ENCODE peak calls at places on chromosomes 6 and 20, in six cellular contexts. One of them, this sample, is unnamed. For H3K27me3, the result is how much of the 10 kb centered on the place peaks cover.

GRCh38 chr6:132964868-132965382 is 150.6 kb downstream of the RPS12 start:
- DNase-seq in left ventricle myocardium inferior: no peak
- DNase-seq in colonic mucosa: no peak
- DNase-seq in hepatocyte: no peak
- DNase-seq in effector memory CD4-positive, alpha-beta T cell: no peak
- DNase-seq in CD8-positive, alpha-beta memory T cell: no peak
- DNase-seq in this sample: no peak

GRCh38 chr6:148367418-148368024 is 24.9 kb downstream of the SASH1 start:
- DNase-seq in left ventricle myocardium inferior: peak
- DNase-seq in colonic mucosa: peak
- DNase-seq in hepatocyte: no peak
- DNase-seq in effector memory CD4-positive, alpha-beta T cell: no peak
- DNase-seq in CD8-positive, alpha-beta memory T cell: no peak
- DNase-seq in this sample: no peak

GRCh38 chr6:7243188-7243942 is 69.6 kb downstream of the SSR1 start:
- DNase-seq in left ventricle myocardium inferior: no peak
- DNase-seq in colonic mucosa: peak
- DNase-seq in hepatocyte: peak
- DNase-seq in effector memory CD4-positive, alpha-beta T cell: no peak
- DNase-seq in CD8-positive, alpha-beta memory T cell: peak
- DNase-seq in this sample: peak

GRCh38 chr6:146813554-146813953 is 214.8 kb downstream of the ADGB start:
- DNase-seq in left ventricle myocardium inferior: no peak
- DNase-seq in colonic mucosa: no peak
- DNase-seq in hepatocyte: no peak
- DNase-seq in effector memory CD4-positive, alpha-beta T cell: no peak
- DNase-seq in CD8-positive, alpha-beta memory T cell: no peak
- DNase-seq in this sample: no peak

GRCh38 chr6:31763617-31763940 is 1.1 kb downstream of the SAPCD1 start:
- DNase-seq in left ventricle myocardium inferior: no peak
- DNase-seq in colonic mucosa: no peak
- DNase-seq in hepatocyte: no peak
- DNase-seq in effector memory CD4-positive, alpha-beta T cell: no peak
- DNase-seq in CD8-positive, alpha-beta memory T cell: no peak
- DNase-seq in this sample: peak

GRCh38 chr6:40512340-40512739 is 74.8 kb downstream of the LRFN2 start:
- DNase-seq in left ventricle myocardium inferior: no peak
- DNase-seq in colonic mucosa: no peak
- DNase-seq in hepatocyte: no peak
- DNase-seq in effector memory CD4-positive, alpha-beta T cell: no peak
- DNase-seq in CD8-positive, alpha-beta memory T cell: no peak
- DNase-seq in this sample: no peak

GRCh38 chr6:42118162-42119001 is 24.0 kb downstream of the C6orf132 start:
- DNase-seq in left ventricle myocardium inferior: peak
- DNase-seq in colonic mucosa: peak
- DNase-seq in hepatocyte: peak
- DNase-seq in effector memory CD4-positive, alpha-beta T cell: no peak
- DNase-seq in CD8-positive, alpha-beta memory T cell: no peak
- DNase-seq in this sample: peak

GRCh38 chr6:1103027-1103426 is 208.9 kb upstream of the FOXQ1 start:
- DNase-seq in left ventricle myocardium inferior: no peak
- DNase-seq in colonic mucosa: no peak
- DNase-seq in hepatocyte: no peak
- DNase-seq in effector memory CD4-positive, alpha-beta T cell: no peak
- DNase-seq in CD8-positive, alpha-beta memory T cell: no peak
- DNase-seq in this sample: no peak

GRCh38 chr6:37612475-37612874 is 85.2 kb downstream of the MDGA1 start:
- DNase-seq in left ventricle myocardium inferior: no peak
- DNase-seq in colonic mucosa: no peak
- DNase-seq in hepatocyte: no peak
- DNase-seq in effector memory CD4-positive, alpha-beta T cell: no peak
- DNase-seq in CD8-positive, alpha-beta memory T cell: no peak
- DNase-seq in this sample: no peak

GRCh38 chr20:57473246-57474042 is 51.5 kb downstream of the CTCFL start:
- DNase-seq in left ventricle myocardium inferior: no peak
- DNase-seq in colonic mucosa: no peak
- DNase-seq in hepatocyte: no peak
- DNase-seq in effector memory CD4-positive, alpha-beta T cell: no peak
- DNase-seq in CD8-positive, alpha-beta memory T cell: no peak
- DNase-seq in this sample: no peak

GRCh38 chr6:45192556-45192955 is 135.6 kb upstream of the RUNX2 start:
- DNase-seq in left ventricle myocardium inferior: no peak
- DNase-seq in colonic mucosa: no peak
- DNase-seq in hepatocyte: no peak
- DNase-seq in effector memory CD4-positive, alpha-beta T cell: no peak
- DNase-seq in CD8-positive, alpha-beta memory T cell: no peak
- DNase-seq in this sample: no peak

GRCh38 chr20:63051911-63052310 is 45.1 kb upstream of the BHLHE23 start:
- DNase-seq in left ventricle myocardium inferior: no peak
- DNase-seq in colonic mucosa: no peak
- DNase-seq in hepatocyte: no peak
- DNase-seq in effector memory CD4-positive, alpha-beta T cell: no peak
- DNase-seq in CD8-positive, alpha-beta memory T cell: no peak
- DNase-seq in this sample: no peak

GRCh38 chr6:10453596-10453995 is 38.7 kb upstream of the TFAP2A start:
- DNase-seq in left ventricle myocardium inferior: no peak
- DNase-seq in colonic mucosa: no peak
- DNase-seq in hepatocyte: no peak
- DNase-seq in effector memory CD4-positive, alpha-beta T cell: no peak
- DNase-seq in CD8-positive, alpha-beta memory T cell: no peak
- DNase-seq in this sample: no peak

GRCh38 chr6:34664270-34664971 is 32.1 kb downstream of the ILRUN start:
- DNase-seq in left ventricle myocardium inferior: no peak
- DNase-seq in colonic mucosa: no peak
- DNase-seq in hepatocyte: no peak
- DNase-seq in effector memory CD4-positive, alpha-beta T cell: no peak
- DNase-seq in CD8-positive, alpha-beta memory T cell: no peak
- DNase-seq in this sample: no peak

GRCh38 chr20:49540232-49540620 is 27.7 kb downstream of the PTGIS start:
- DNase-seq in left ventricle myocardium inferior: no peak
- DNase-seq in colonic mucosa: no peak
- DNase-seq in hepatocyte: no peak
- DNase-seq in effector memory CD4-positive, alpha-beta T cell: no peak
- DNase-seq in CD8-positive, alpha-beta memory T cell: no peak
- DNase-seq in this sample: no peak

GRCh38 chr6:161273356-161273751 is 507 bp downstream of the AGPAT4 start:
- DNase-seq in left ventricle myocardium inferior: no peak
- DNase-seq in colonic mucosa: no peak
- DNase-seq in hepatocyte: peak
- DNase-seq in effector memory CD4-positive, alpha-beta T cell: peak
- DNase-seq in CD8-positive, alpha-beta memory T cell: peak
- DNase-seq in this sample: no peak

GRCh38 chr6:137494281-137494966 is at the start of gene OLIG3:
- DNase-seq in left ventricle myocardium inferior: no peak
- DNase-seq in colonic mucosa: no peak
- DNase-seq in hepatocyte: no peak
- DNase-seq in effector memory CD4-positive, alpha-beta T cell: no peak
- DNase-seq in CD8-positive, alpha-beta memory T cell: peak
- DNase-seq in this sample: no peak
- H3K27me3 ChIP-seq in left ventricle myocardium inferior: half or more
- H3K27me3 ChIP-seq in colonic mucosa: half or more
- H3K27me3 ChIP-seq in hepatocyte: half or more
- H3K27me3 ChIP-seq in effector memory CD4-positive, alpha-beta T cell: half or more
- H3K27me3 ChIP-seq in CD8-positive, alpha-beta memory T cell: half or more
- H3K27me3 ChIP-seq in this sample: under half

GRCh38 chr6:29977425-29977727 is 35.0 kb downstream of the HLA-A start:
- DNase-seq in left ventricle myocardium inferior: no peak
- DNase-seq in colonic mucosa: no peak
- DNase-seq in hepatocyte: no peak
- DNase-seq in effector memory CD4-positive, alpha-beta T cell: no peak
- DNase-seq in CD8-positive, alpha-beta memory T cell: no peak
- DNase-seq in this sample: no peak

GRCh38 chr6:29974901-29975560 is 32.7 kb downstream of the HLA-A start:
- DNase-seq in left ventricle myocardium inferior: no peak
- DNase-seq in colonic mucosa: no peak
- DNase-seq in hepatocyte: no peak
- DNase-seq in effector memory CD4-positive, alpha-beta T cell: no peak
- DNase-seq in CD8-positive, alpha-beta memory T cell: no peak
- DNase-seq in this sample: no peak

GRCh38 chr6:29975561-29975907 is 33.2 kb downstream of the HLA-A start:
- DNase-seq in left ventricle myocardium inferior: no peak
- DNase-seq in colonic mucosa: no peak
- DNase-seq in hepatocyte: no peak
- DNase-seq in effector memory CD4-positive, alpha-beta T cell: no peak
- DNase-seq in CD8-positive, alpha-beta memory T cell: no peak
- DNase-seq in this sample: no peak

GRCh38 chr6:29976253-29976587 is 33.9 kb downstream of the HLA-A start:
- DNase-seq in left ventricle myocardium inferior: no peak
- DNase-seq in colonic mucosa: no peak
- DNase-seq in hepatocyte: no peak
- DNase-seq in effector memory CD4-positive, alpha-beta T cell: no peak
- DNase-seq in CD8-positive, alpha-beta memory T cell: no peak
- DNase-seq in this sample: no peak

GRCh38 chr6:29976588-29977424 is 34.5 kb downstream of the HLA-A start:
- DNase-seq in left ventricle myocardium inferior: peak
- DNase-seq in colonic mucosa: peak
- DNase-seq in hepatocyte: peak
- DNase-seq in effector memory CD4-positive, alpha-beta T cell: peak
- DNase-seq in CD8-positive, alpha-beta memory T cell: peak
- DNase-seq in this sample: peak
- H3K27me3 ChIP-seq in left ventricle myocardium inferior: under half
- H3K27me3 ChIP-seq in colonic mucosa: under half
- H3K27me3 ChIP-seq in hepatocyte: under half
- H3K27me3 ChIP-seq in effector memory CD4-positive, alpha-beta T cell: under half
- H3K27me3 ChIP-seq in CD8-positive, alpha-beta memory T cell: under half
- H3K27me3 ChIP-seq in this sample: under half

DNA sequence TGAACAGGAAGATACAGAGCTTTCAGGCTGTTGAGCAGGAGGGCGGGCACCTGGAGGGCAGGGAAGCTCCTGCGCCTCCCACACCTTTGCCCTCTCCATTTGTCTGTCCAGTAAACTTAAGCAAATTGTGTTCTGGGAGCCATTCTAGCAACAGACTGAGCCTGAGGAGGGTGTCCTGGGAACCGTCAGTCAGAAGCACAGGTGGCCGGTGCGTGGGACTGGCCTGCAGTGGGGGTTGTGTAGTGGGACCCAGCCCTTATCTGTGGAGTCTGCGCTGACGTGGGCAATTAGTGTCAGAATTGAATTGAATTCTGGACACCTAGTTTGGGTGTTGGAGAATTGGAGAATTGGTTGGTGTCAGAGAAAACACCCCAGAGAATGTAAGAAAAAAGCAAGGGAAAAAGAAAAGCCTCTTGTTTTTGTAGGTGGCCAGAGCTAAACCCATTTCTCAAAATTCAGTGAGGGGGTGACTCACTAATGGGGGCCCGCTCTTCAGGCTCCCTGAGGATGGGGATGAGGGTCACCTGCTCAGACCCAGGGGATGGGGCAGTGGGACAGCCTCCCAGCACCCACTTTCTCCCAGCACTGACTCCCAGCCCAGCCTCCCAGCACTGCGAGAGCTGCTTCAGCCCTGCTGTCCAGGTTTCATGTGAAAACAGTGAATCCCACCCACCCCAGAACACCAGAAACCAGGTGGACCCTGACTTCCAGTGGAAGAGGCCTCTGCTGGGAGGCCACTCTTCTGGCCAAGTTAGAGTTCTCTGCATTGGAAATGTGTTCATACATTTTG is 362.4 kb downstream of the CDH4 start:
- DNase-seq in left ventricle myocardium inferior: no peak
- DNase-seq in colonic mucosa: no peak
- DNase-seq in hepatocyte: no peak
- DNase-seq in effector memory CD4-positive, alpha-beta T cell: no peak
- DNase-seq in CD8-positive, alpha-beta memory T cell: no peak
- DNase-seq in this sample: no peak
- H3K27me3 ChIP-seq in left ventricle myocardium inferior: half or more
- H3K27me3 ChIP-seq in colonic mucosa: under half
- H3K27me3 ChIP-seq in hepatocyte: under half
- H3K27me3 ChIP-seq in effector memory CD4-positive, alpha-beta T cell: under half
- H3K27me3 ChIP-seq in CD8-positive, alpha-beta memory T cell: under half
- H3K27me3 ChIP-seq in this sample: under half

GRCh38 chr6:167968091-167968490 is 29.4 kb upstream of the KIF25 start:
- DNase-seq in left ventricle myocardium inferior: no peak
- DNase-seq in colonic mucosa: peak
- DNase-seq in hepatocyte: no peak
- DNase-seq in effector memory CD4-positive, alpha-beta T cell: no peak
- DNase-seq in CD8-positive, alpha-beta memory T cell: no peak
- DNase-seq in this sample: peak

GRCh38 chr6:167962717-167963116 is 34.8 kb upstream of the KIF25 start:
- DNase-seq in left ventricle myocardium inferior: no peak
- DNase-seq in colonic mucosa: no peak
- DNase-seq in hepatocyte: no peak
- DNase-seq in effector memory CD4-positive, alpha-beta T cell: no peak
- DNase-seq in CD8-positive, alpha-beta memory T cell: no peak
- DNase-seq in this sample: no peak

GRCh38 chr6:167966540-167966905 is 30.9 kb upstream of the KIF25 start:
- DNase-seq in left ventricle myocardium inferior: no peak
- DNase-seq in colonic mucosa: no peak
- DNase-seq in hepatocyte: no peak
- DNase-seq in effector memory CD4-positive, alpha-beta T cell: no peak
- DNase-seq in CD8-positive, alpha-beta memory T cell: no peak
- DNase-seq in this sample: no peak

GRCh38 chr6:167965602-167966539 is 31.6 kb upstream of the KIF25 start:
- DNase-seq in left ventricle myocardium inferior: no peak
- DNase-seq in colonic mucosa: peak
- DNase-seq in hepatocyte: no peak
- DNase-seq in effector memory CD4-positive, alpha-beta T cell: no peak
- DNase-seq in CD8-positive, alpha-beta memory T cell: no peak
- DNase-seq in this sample: no peak

DNA sequence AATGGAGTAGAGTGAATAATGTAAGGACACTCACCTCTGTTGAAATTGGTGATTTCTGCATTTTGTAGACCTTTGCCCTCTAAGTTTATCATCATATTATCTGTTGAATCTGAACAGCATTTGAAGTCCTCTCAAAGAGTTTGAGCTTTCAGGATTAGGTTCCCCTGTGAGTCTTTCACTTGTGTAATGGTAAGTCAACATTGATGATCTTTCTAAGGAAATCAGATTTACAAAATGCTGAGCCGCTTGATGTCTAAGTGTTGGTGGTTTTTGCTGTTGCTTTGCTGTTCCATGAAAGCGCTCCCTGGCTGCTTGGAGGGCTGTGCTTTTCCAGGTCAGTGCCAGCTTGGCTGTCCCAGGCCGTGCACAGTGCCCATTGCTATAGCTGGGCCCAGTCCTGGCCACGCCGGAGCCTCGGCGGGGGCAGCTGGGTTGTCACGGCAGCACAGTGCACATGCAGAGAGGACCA is 33.8 kb upstream of the KIF25 start:
- DNase-seq in left ventricle myocardium inferior: no peak
- DNase-seq in colonic mucosa: no peak
- DNase-seq in hepatocyte: no peak
- DNase-seq in effector memory CD4-positive, alpha-beta T cell: no peak
- DNase-seq in CD8-positive, alpha-beta memory T cell: no peak
- DNase-seq in this sample: no peak
- H3K27me3 ChIP-seq in left ventricle myocardium inferior: under half
- H3K27me3 ChIP-seq in colonic mucosa: under half
- H3K27me3 ChIP-seq in hepatocyte: under half
- H3K27me3 ChIP-seq in effector memory CD4-positive, alpha-beta T cell: under half
- H3K27me3 ChIP-seq in CD8-positive, alpha-beta memory T cell: under half
- H3K27me3 ChIP-seq in this sample: under half

DNA sequence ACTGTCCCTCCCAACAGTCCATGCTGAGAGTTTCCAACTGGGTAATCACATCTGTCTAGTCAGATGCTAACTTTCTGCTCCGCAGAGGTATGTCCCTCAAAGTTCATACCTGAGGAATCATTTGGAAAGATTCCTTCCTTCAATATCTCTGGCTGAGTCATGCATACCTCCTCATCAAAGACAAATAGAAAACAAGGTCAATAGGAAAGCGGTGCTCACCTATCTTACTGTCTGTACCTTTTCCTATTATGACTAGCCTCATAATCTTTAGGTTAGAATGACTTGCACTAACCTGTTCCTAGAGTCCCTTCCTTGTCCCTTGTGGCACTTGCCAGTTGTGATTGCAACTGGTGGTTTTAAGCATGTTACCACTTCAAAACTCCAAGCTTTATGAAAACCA is 78.2 kb upstream of the PTPRK start:
- DNase-seq in left ventricle myocardium inferior: no peak
- DNase-seq in colonic mucosa: no peak
- DNase-seq in hepatocyte: peak
- DNase-seq in effector memory CD4-positive, alpha-beta T cell: no peak
- DNase-seq in CD8-positive, alpha-beta memory T cell: no peak
- DNase-seq in this sample: peak
- H3K27me3 ChIP-seq in left ventricle myocardium inferior: under half
- H3K27me3 ChIP-seq in colonic mucosa: under half
- H3K27me3 ChIP-seq in hepatocyte: under half
- H3K27me3 ChIP-seq in effector memory CD4-positive, alpha-beta T cell: under half
- H3K27me3 ChIP-seq in CD8-positive, alpha-beta memory T cell: under half
- H3K27me3 ChIP-seq in this sample: under half